ENCODE peak calls at places on chromosomes 2 and 18, in seven cellular contexts. One of them, this sample, is unnamed.

GRCh38 chr2:234437642-234438321 is 59.1 kb downstream of the ARL4C start:
- DNase-seq in psoas muscle: no peak
- DNase-seq in effector memory CD4-positive, alpha-beta T cell: no peak
- DNase-seq in GM23338: no peak
- DNase-seq in anterior cingulate cortex: peak; percentile 32
- DNase-seq in Right ventricle myocardium inferior: no peak
- DNase-seq in DMS 273 treated with DMSO at 0.1 percent for 48 hours: no peak
- DNase-seq in this sample: no peak

GRCh38 chr18:45940724-45941123 is 26.4 kb downstream of the EPG5 start:
- DNase-seq in psoas muscle: no peak
- DNase-seq in anterior cingulate cortex: no peak
- DNase-seq in GM23338: no peak
- DNase-seq in effector memory CD4-positive, alpha-beta T cell: no peak
- DNase-seq in Right ventricle myocardium inferior: no peak
- DNase-seq in DMS 273 treated with DMSO at 0.1 percent for 48 hours: no peak
- DNase-seq in this sample: no peak

GRCh38 chr2:234071664-234072063 is 21.2 kb downstream of the SPP2 start:
- DNase-seq in effector memory CD4-positive, alpha-beta T cell: no peak
- DNase-seq in Right ventricle myocardium inferior: no peak
- DNase-seq in psoas muscle: no peak
- DNase-seq in DMS 273 treated with DMSO at 0.1 percent for 48 hours: no peak
- DNase-seq in GM23338: no peak
- DNase-seq in anterior cingulate cortex: no peak
- DNase-seq in this sample: no peak

GRCh38 chr2:16168506-16169264 is 228.3 kb downstream of the MYCN start:
- DNase-seq in psoas muscle: no peak
- DNase-seq in GM23338: peak; percentile 7
- DNase-seq in DMS 273 treated with DMSO at 0.1 percent for 48 hours: no peak
- DNase-seq in effector memory CD4-positive, alpha-beta T cell: no peak
- DNase-seq in anterior cingulate cortex: no peak
- DNase-seq in Right ventricle myocardium inferior: no peak
- DNase-seq in this sample: no peak

GRCh38 chr18:8948471-8949149 is 153.9 kb upstream of the NDUFV2 start:
- DNase-seq in psoas muscle: no peak
- DNase-seq in effector memory CD4-positive, alpha-beta T cell: no peak
- DNase-seq in Right ventricle myocardium inferior: no peak
- DNase-seq in GM23338: no peak
- DNase-seq in anterior cingulate cortex: no peak
- DNase-seq in DMS 273 treated with DMSO at 0.1 percent for 48 hours: no peak
- DNase-seq in this sample: no peak

GRCh38 chr2:203973676-203974075 is 37.1 kb downstream of the ICOS start:
- DNase-seq in anterior cingulate cortex: no peak
- DNase-seq in psoas muscle: no peak
- DNase-seq in effector memory CD4-positive, alpha-beta T cell: no peak
- DNase-seq in Right ventricle myocardium inferior: no peak
- DNase-seq in DMS 273 treated with DMSO at 0.1 percent for 48 hours: no peak
- DNase-seq in GM23338: no peak
- DNase-seq in this sample: no peak

GRCh38 chr2:8481463-8482009 is 200.3 kb upstream of the ID2 start:
- DNase-seq in anterior cingulate cortex: no peak
- DNase-seq in psoas muscle: no peak
- DNase-seq in DMS 273 treated with DMSO at 0.1 percent for 48 hours: no peak
- DNase-seq in effector memory CD4-positive, alpha-beta T cell: no peak
- DNase-seq in Right ventricle myocardium inferior: no peak
- DNase-seq in GM23338: no peak
- DNase-seq in this sample: no peak

GRCh38 chr2:2302359-2302758 is 28.7 kb downstream of the MYT1L start:
- DNase-seq in anterior cingulate cortex: no peak
- DNase-seq in psoas muscle: no peak
- DNase-seq in DMS 273 treated with DMSO at 0.1 percent for 48 hours: no peak
- DNase-seq in Right ventricle myocardium inferior: no peak
- DNase-seq in GM23338: no peak
- DNase-seq in effector memory CD4-positive, alpha-beta T cell: no peak
- DNase-seq in this sample: no peak